ENCODE peak calls at places on chromosomes 6 and 20, in six cellular contexts. One of them, this sample, is unnamed.

GRCh38 chr6:39568896-39569295 is 156.3 kb downstream of the KIF6 start:
- DNase-seq in activated CD4-positive, alpha-beta T cell treated with anti-CD3 and anti-CD28 coated beads, Interleukin-2, amount 50 U/mL, for 1 hour: no peak
- DNase-seq in NCI-H774: no peak
- DNase-seq in GM13976: no peak
- DNase-seq in stimulated activated CD8-positive, alpha-beta memory T cell treated with anti-CD3 and anti-CD28 coated beads, Interleukin-2, amount 100 ng/mL, for 1 hour: no peak
- DNase-seq in SIG-M5: no peak
- DNase-seq in this sample: no peak

GRCh38 chr6:24099181-24099580 is 26.8 kb upstream of the NRSN1 start:
- DNase-seq in activated CD4-positive, alpha-beta T cell treated with anti-CD3 and anti-CD28 coated beads, Interleukin-2, amount 50 U/mL, for 1 hour: no peak
- DNase-seq in GM13976: no peak
- DNase-seq in NCI-H774: no peak
- DNase-seq in SIG-M5: no peak
- DNase-seq in stimulated activated CD8-positive, alpha-beta memory T cell treated with anti-CD3 and anti-CD28 coated beads, Interleukin-2, amount 100 ng/mL, for 1 hour: no peak
- DNase-seq in this sample: no peak

GRCh38 chr6:44086931-44087574 is 40.2 kb downstream of the MRPL14 start:
- DNase-seq in activated CD4-positive, alpha-beta T cell treated with anti-CD3 and anti-CD28 coated beads, Interleukin-2, amount 50 U/mL, for 1 hour: no peak
- DNase-seq in GM13976: no peak
- DNase-seq in stimulated activated CD8-positive, alpha-beta memory T cell treated with anti-CD3 and anti-CD28 coated beads, Interleukin-2, amount 100 ng/mL, for 1 hour: no peak
- DNase-seq in NCI-H774: no peak
- DNase-seq in SIG-M5: no peak
- DNase-seq in this sample: no peak

GRCh38 chr20:17210983-17211382 is 15.9 kb upstream of the PCSK2 start:
- DNase-seq in activated CD4-positive, alpha-beta T cell treated with anti-CD3 and anti-CD28 coated beads, Interleukin-2, amount 50 U/mL, for 1 hour: no peak
- DNase-seq in SIG-M5: no peak
- DNase-seq in stimulated activated CD8-positive, alpha-beta memory T cell treated with anti-CD3 and anti-CD28 coated beads, Interleukin-2, amount 100 ng/mL, for 1 hour: no peak
- DNase-seq in NCI-H774: no peak
- DNase-seq in GM13976: no peak
- DNase-seq in this sample: no peak

GRCh38 chr6:159007510-159007909 is 7.5 kb upstream of the RSPH3 start:
- DNase-seq in GM13976: no peak
- DNase-seq in SIG-M5: no peak
- DNase-seq in stimulated activated CD8-positive, alpha-beta memory T cell treated with anti-CD3 and anti-CD28 coated beads, Interleukin-2, amount 100 ng/mL, for 1 hour: no peak
- DNase-seq in activated CD4-positive, alpha-beta T cell treated with anti-CD3 and anti-CD28 coated beads, Interleukin-2, amount 50 U/mL, for 1 hour: no peak
- DNase-seq in NCI-H774: no peak
- DNase-seq in this sample: no peak

GRCh38 chr6:131427441-131428051 is 145.5 kb upstream of the ARG1 start:
- DNase-seq in NCI-H774: no peak
- DNase-seq in activated CD4-positive, alpha-beta T cell treated with anti-CD3 and anti-CD28 coated beads, Interleukin-2, amount 50 U/mL, for 1 hour: no peak
- DNase-seq in SIG-M5: no peak
- DNase-seq in GM13976: no peak
- DNase-seq in stimulated activated CD8-positive, alpha-beta memory T cell treated with anti-CD3 and anti-CD28 coated beads, Interleukin-2, amount 100 ng/mL, for 1 hour: no peak
- DNase-seq in this sample: no peak

GRCh38 chr6:33962186-33962585 is 158.4 kb upstream of the MLN start:
- DNase-seq in SIG-M5: no peak
- DNase-seq in GM13976: no peak
- DNase-seq in stimulated activated CD8-positive, alpha-beta memory T cell treated with anti-CD3 and anti-CD28 coated beads, Interleukin-2, amount 100 ng/mL, for 1 hour: no peak
- DNase-seq in activated CD4-positive, alpha-beta T cell treated with anti-CD3 and anti-CD28 coated beads, Interleukin-2, amount 50 U/mL, for 1 hour: no peak
- DNase-seq in NCI-H774: no peak
- DNase-seq in this sample: no peak

GRCh38 chr20:57905448-57905847 is 195.6 kb upstream of the PMEPA1 start:
- DNase-seq in GM13976: no peak
- DNase-seq in SIG-M5: no peak
- DNase-seq in activated CD4-positive, alpha-beta T cell treated with anti-CD3 and anti-CD28 coated beads, Interleukin-2, amount 50 U/mL, for 1 hour: no peak
- DNase-seq in stimulated activated CD8-positive, alpha-beta memory T cell treated with anti-CD3 and anti-CD28 coated beads, Interleukin-2, amount 100 ng/mL, for 1 hour: no peak
- DNase-seq in NCI-H774: no peak
- DNase-seq in this sample: no peak

GRCh38 chr6:26175428-26176181 is 88.4 kb downstream of the HFE start:
- DNase-seq in activated CD4-positive, alpha-beta T cell treated with anti-CD3 and anti-CD28 coated beads, Interleukin-2, amount 50 U/mL, for 1 hour: peak; percentile 33
- DNase-seq in SIG-M5: no peak
- DNase-seq in stimulated activated CD8-positive, alpha-beta memory T cell treated with anti-CD3 and anti-CD28 coated beads, Interleukin-2, amount 100 ng/mL, for 1 hour: no peak
- DNase-seq in GM13976: peak; percentile 59
- DNase-seq in NCI-H774: peak; percentile 27
- DNase-seq in this sample: peak; percentile 52

GRCh38 chr6:88499436-88499835 is 333.3 kb upstream of the CNR1 start:
- DNase-seq in GM13976: no peak
- DNase-seq in activated CD4-positive, alpha-beta T cell treated with anti-CD3 and anti-CD28 coated beads, Interleukin-2, amount 50 U/mL, for 1 hour: no peak
- DNase-seq in stimulated activated CD8-positive, alpha-beta memory T cell treated with anti-CD3 and anti-CD28 coated beads, Interleukin-2, amount 100 ng/mL, for 1 hour: no peak
- DNase-seq in SIG-M5: no peak
- DNase-seq in NCI-H774: no peak
- DNase-seq in this sample: no peak

GRCh38 chr6:106728296-106728870 is 99.0 kb downstream of the QRSL1 start:
- DNase-seq in GM13976: no peak
- DNase-seq in activated CD4-positive, alpha-beta T cell treated with anti-CD3 and anti-CD28 coated beads, Interleukin-2, amount 50 U/mL, for 1 hour: no peak
- DNase-seq in stimulated activated CD8-positive, alpha-beta memory T cell treated with anti-CD3 and anti-CD28 coated beads, Interleukin-2, amount 100 ng/mL, for 1 hour: no peak
- DNase-seq in SIG-M5: no peak
- DNase-seq in NCI-H774: no peak
- DNase-seq in this sample: no peak

GRCh38 chr20:41086402-41087324 is 50.7 kb upstream of the PLCG1 start:
- DNase-seq in stimulated activated CD8-positive, alpha-beta memory T cell treated with anti-CD3 and anti-CD28 coated beads, Interleukin-2, amount 100 ng/mL, for 1 hour: no peak
- DNase-seq in activated CD4-positive, alpha-beta T cell treated with anti-CD3 and anti-CD28 coated beads, Interleukin-2, amount 50 U/mL, for 1 hour: no peak
- DNase-seq in GM13976: no peak
- DNase-seq in SIG-M5: peak; percentile 19
- DNase-seq in NCI-H774: peak; percentile 66
- DNase-seq in this sample: no peak

GRCh38 chr6:152948150-152948768 is 34.6 kb downstream of the FBXO5 start:
- DNase-seq in GM13976: peak; percentile 49
- DNase-seq in stimulated activated CD8-positive, alpha-beta memory T cell treated with anti-CD3 and anti-CD28 coated beads, Interleukin-2, amount 100 ng/mL, for 1 hour: no peak
- DNase-seq in activated CD4-positive, alpha-beta T cell treated with anti-CD3 and anti-CD28 coated beads, Interleukin-2, amount 50 U/mL, for 1 hour: no peak
- DNase-seq in NCI-H774: peak; percentile 20
- DNase-seq in SIG-M5: no peak
- DNase-seq in this sample: no peak

GRCh38 chr20:41175727-41176330 is 38.5 kb downstream of the PLCG1 start:
- DNase-seq in NCI-H774: no peak
- DNase-seq in activated CD4-positive, alpha-beta T cell treated with anti-CD3 and anti-CD28 coated beads, Interleukin-2, amount 50 U/mL, for 1 hour: no peak
- DNase-seq in GM13976: no peak
- DNase-seq in SIG-M5: no peak
- DNase-seq in stimulated activated CD8-positive, alpha-beta memory T cell treated with anti-CD3 and anti-CD28 coated beads, Interleukin-2, amount 100 ng/mL, for 1 hour: no peak
- DNase-seq in this sample: no peak

GRCh38 chr20:36061754-36062153 is 92.8 kb upstream of the EPB41L1 start:
- DNase-seq in GM13976: no peak
- DNase-seq in stimulated activated CD8-positive, alpha-beta memory T cell treated with anti-CD3 and anti-CD28 coated beads, Interleukin-2, amount 100 ng/mL, for 1 hour: no peak
- DNase-seq in NCI-H774: no peak
- DNase-seq in SIG-M5: no peak
- DNase-seq in activated CD4-positive, alpha-beta T cell treated with anti-CD3 and anti-CD28 coated beads, Interleukin-2, amount 50 U/mL, for 1 hour: no peak
- DNase-seq in this sample: no peak

GRCh38 chr20:32484221-32485125 is 100.7 kb downstream of the NOL4L start:
- DNase-seq in SIG-M5: no peak
- DNase-seq in activated CD4-positive, alpha-beta T cell treated with anti-CD3 and anti-CD28 coated beads, Interleukin-2, amount 50 U/mL, for 1 hour: peak; percentile 29
- DNase-seq in stimulated activated CD8-positive, alpha-beta memory T cell treated with anti-CD3 and anti-CD28 coated beads, Interleukin-2, amount 100 ng/mL, for 1 hour: no peak
- DNase-seq in NCI-H774: peak; percentile 20
- DNase-seq in GM13976: peak; percentile 49
- DNase-seq in this sample: no peak

GRCh38 chr6:37569999-37570776 is 70.5 kb upstream of the CCDC167 start:
- DNase-seq in activated CD4-positive, alpha-beta T cell treated with anti-CD3 and anti-CD28 coated beads, Interleukin-2, amount 50 U/mL, for 1 hour: no peak
- DNase-seq in stimulated activated CD8-positive, alpha-beta memory T cell treated with anti-CD3 and anti-CD28 coated beads, Interleukin-2, amount 100 ng/mL, for 1 hour: no peak
- DNase-seq in NCI-H774: no peak
- DNase-seq in SIG-M5: no peak
- DNase-seq in GM13976: no peak
- DNase-seq in this sample: no peak

GRCh38 chr6:35831257-35832007 is 26.3 kb downstream of the LHFPL5 start:
- DNase-seq in GM13976: no peak
- DNase-seq in SIG-M5: no peak
- DNase-seq in stimulated activated CD8-positive, alpha-beta memory T cell treated with anti-CD3 and anti-CD28 coated beads, Interleukin-2, amount 100 ng/mL, for 1 hour: no peak
- DNase-seq in NCI-H774: no peak
- DNase-seq in activated CD4-positive, alpha-beta T cell treated with anti-CD3 and anti-CD28 coated beads, Interleukin-2, amount 50 U/mL, for 1 hour: no peak
- DNase-seq in this sample: no peak

GRCh38 chr6:66556936-66557335 is 849.9 kb upstream of the EYS start:
- DNase-seq in stimulated activated CD8-positive, alpha-beta memory T cell treated with anti-CD3 and anti-CD28 coated beads, Interleukin-2, amount 100 ng/mL, for 1 hour: no peak
- DNase-seq in NCI-H774: no peak
- DNase-seq in GM13976: no peak
- DNase-seq in SIG-M5: no peak
- DNase-seq in activated CD4-positive, alpha-beta T cell treated with anti-CD3 and anti-CD28 coated beads, Interleukin-2, amount 50 U/mL, for 1 hour: no peak
- DNase-seq in this sample: no peak

This sample was measured in central memory CD8-positive, alpha-beta T cell.